ENCODE peak calls at places on chromosomes 5 and 9, in five cellular contexts. I is NCI-H446, J is hepatocyte, P is NCI-H1694, C is GM23248. Z is an unnamed sample.

GRCh38 chr5:159552751-159553150 is 222.5 kb upstream of the IL12B start:
- DNase-seq in J (peak; percentile 17), I (no peak), P (no peak), C (peak; percentile 77), Z (no peak)

GRCh38 chr5:157665467-157666085 is 5.8 kb upstream of the C5orf52 start:
- DNase-seq in I (no peak), C (peak; percentile 85), J (peak; percentile 53), P (no peak), Z (no peak)

GRCh38 chr5:9468070-9468388 is 77.8 kb downstream of the SEMA5A start:
- DNase-seq in C (peak; percentile 97), I (no peak), P (no peak), J (peak; percentile 76), Z (no peak)

GRCh38 chr5:141513021-141513626 is 24.2 kb downstream of the PCDHGC5 start:
- DNase-seq in C (peak; percentile 83), I (no peak), P (peak; percentile 72), J (no peak), Z (no peak)

GRCh38 chr5:42301349-42301748 is 121.9 kb upstream of the GHR start:
- DNase-seq in I (no peak), C (peak; percentile 49), P (no peak), J (no peak), Z (no peak)

GRCh38 chr9:38110476-38110875 is 41.4 kb upstream of the SHB start:
- DNase-seq in P (no peak), C (no peak), J (no peak), I (no peak), Z (no peak)

GRCh38 chr9:99863955-99864354 is 42.3 kb downstream of the NR4A3 start:
- DNase-seq in J (no peak), P (no peak), I (no peak), C (no peak), Z (no peak)

GRCh38 chr9:69549310-69550202 is 122.6 kb downstream of the APBA1 start:
- DNase-seq in J (peak; percentile 61), P (no peak), C (peak; percentile 69), I (peak; percentile 51), Z (peak; percentile 50)

GRCh38 chr5:146718628-146719027 is 159.9 kb downstream of the PPP2R2B start:
- DNase-seq in P (no peak), J (no peak), I (peak; percentile 41), C (no peak), Z (no peak)

GRCh38 chr9:4530375-4530774 is 40.1 kb downstream of the SLC1A1 start:
- DNase-seq in J (no peak), C (peak; percentile 70), P (no peak), I (no peak), Z (no peak)

GRCh38 chr5:107483196-107483595 is 187.5 kb downstream of the EFNA5 start:
- DNase-seq in P (no peak), I (no peak), J (no peak), C (no peak), Z (no peak)

GRCh38 chr9:91727316-91727861 is 222.6 kb downstream of the ROR2 start:
- DNase-seq in P (peak; percentile 12), J (peak; percentile 73), C (peak; percentile 72), I (peak; percentile 8), Z (peak; percentile 49)

GRCh38 chr5:31664566-31664965 is 25.6 kb downstream of the PDZD2 start:
- DNase-seq in P (no peak), C (no peak), I (peak; percentile 25), J (no peak), Z (peak; percentile 28)

GRCh38 chr9:114271556-114272510 is 51.1 kb upstream of the ORM1 start:
- DNase-seq in I (no peak), P (peak; percentile 50), C (peak; percentile 72), J (no peak), Z (no peak)